ENCODE peak calls at places on chromosomes 6 and 20, in five cellular contexts. U is CD4-positive, alpha-beta memory T cell; V is cardiac muscle cell; A is H9; Q is pancreas. X is an unnamed sample.

GRCh38 chr20:59751075-59751711 is 146.9 kb downstream of the PHACTR3 start:
- DNase-seq in U (no peak), V (peak; percentile 62), A (peak; percentile 86), Q (peak; percentile 86), X (peak; percentile 32)

GRCh38 chr6:13733178-13733851 is 21.7 kb upstream of the RANBP9 start:
- DNase-seq in U (no peak), V (peak; percentile 95), A (no peak), Q (no peak), X (no peak)

GRCh38 chr6:108359901-108360882 is 65.3 kb downstream of the AFG1L start:
- DNase-seq in U (no peak), V (peak; percentile 6), A (no peak), Q (no peak), X (no peak)

GRCh38 chr20:35013421-35014411 is 58.0 kb downstream of the MYH7B start:
- DNase-seq in U (no peak), V (no peak), A (peak; percentile 14), Q (no peak), X (no peak)

GRCh38 chr20:46990017-46990810 is 95.6 kb downstream of the EYA2 start:
- DNase-seq in U (no peak), V (no peak), A (no peak), Q (no peak), X (no peak)

GRCh38 chr6:127026247-127026646 is 92.2 kb upstream of the RSPO3 start:
- DNase-seq in U (no peak), V (no peak), A (no peak), Q (no peak), X (no peak)

GRCh38 chr6:153568601-153569000 is 437.5 kb upstream of the RGS17 start:
- DNase-seq in U (no peak), V (peak; percentile 40), A (no peak), Q (no peak), X (no peak)

GRCh38 chr6:138564170-138564721 is 65.0 kb upstream of the NHSL1 start:
- DNase-seq in U (no peak), V (no peak), A (no peak), Q (no peak), X (no peak)

GRCh38 chr6:14165091-14165490 is 47.5 kb downstream of the CD83 start:
- DNase-seq in U (no peak), V (peak; percentile 83), A (no peak), Q (no peak), X (no peak)

GRCh38 chr20:25197173-25197869 is 1.8 kb downstream of the ENTPD6 start:
- DNase-seq in U (peak; percentile 33), V (no peak), A (no peak), Q (no peak), X (no peak)

GRCh38 chr6:36547646-36548400 is 544 bp upstream of the STK38 start:
- DNase-seq in U (peak; percentile 15), V (no peak), A (peak; percentile 28), Q (no peak), X (no peak)

GRCh38 chr6:152309648-152310047 is 327.5 kb downstream of the SYNE1 start:
- DNase-seq in U (peak; percentile 65), V (no peak), A (peak; percentile 34), Q (no peak), X (no peak)

GRCh38 chr6:90065173-90065572 is 170.9 kb downstream of the GJA10 start:
- DNase-seq in U (no peak), V (no peak), A (no peak), Q (no peak), X (no peak)

GRCh38 chr20:36485286-36485685 is 56.0 kb upstream of the MYL9 start:
- DNase-seq in U (no peak), V (no peak), A (no peak), Q (no peak), X (no peak)

GRCh38 chr20:1945134-1945618 is 48.7 kb downstream of the PDYN start:
- DNase-seq in U (no peak), V (peak; percentile 95), A (no peak), Q (peak; percentile 87), X (no peak)

GRCh38 chr6:52407467-52407866 is 12.7 kb upstream of the EFHC1 start:
- DNase-seq in U (no peak), V (peak; percentile 60), A (no peak), Q (no peak), X (no peak)

GRCh38 chr20:47464380-47465101 is 37.1 kb upstream of the NCOA3 start:
- DNase-seq in U (no peak), V (peak; percentile 99), A (no peak), Q (no peak), X (no peak)

GRCh38 chr20:51678041-51678697 is 90.0 kb downstream of the ATP9A start:
- DNase-seq in U (no peak), V (peak; percentile 22), A (no peak), Q (no peak), X (peak; percentile 9)

GRCh38 chr6:25630508-25631229 is 21.3 kb upstream of the SCGN start:
- DNase-seq in U (no peak), V (no peak), A (no peak), Q (no peak), X (no peak)

GRCh38 chr6:6845603-6846002 is 257.1 kb downstream of the LY86 start:
- DNase-seq in U (no peak), V (no peak), A (no peak), Q (no peak), X (no peak)

GRCh38 chr6:40349092-40349491 is 238.1 kb downstream of the LRFN2 start:
- DNase-seq in U (no peak), V (peak; percentile 59), A (peak; percentile 27), Q (no peak), X (no peak)

GRCh38 chr6:42988486-42989020 is 4.2 kb downstream of the PPP2R5D start:
- DNase-seq in U (no peak), V (peak; percentile 48), A (no peak), Q (no peak), X (no peak)

GRCh38 chr6:27542485-27542884 is 69.6 kb upstream of the ZNF184 start:
- DNase-seq in U (no peak), V (no peak), A (no peak), Q (no peak), X (no peak)

GRCh38 chr6:27547157-27548075 is 74.5 kb upstream of the ZNF184 start:
- DNase-seq in U (no peak), V (peak; percentile 67), A (peak; percentile 69), Q (no peak), X (no peak)

GRCh38 chr6:27546522-27546921 is 73.6 kb upstream of the ZNF184 start:
- DNase-seq in U (no peak), V (no peak), A (no peak), Q (no peak), X (no peak)

GRCh38 chr6:27545271-27546046 is 72.6 kb upstream of the ZNF184 start:
- DNase-seq in U (no peak), V (peak; percentile 66), A (peak; percentile 85), Q (no peak), X (no peak)

GRCh38 chr6:27544612-27545260 is 71.8 kb upstream of the ZNF184 start:
- DNase-seq in U (no peak), V (no peak), A (no peak), Q (no peak), X (no peak)
- H3K27ac ChIP-seq in U (no peak overlapping the region), V (no peak overlapping the region), A (no peak overlapping the region), Q (no peak overlapping the region), X (no peak overlapping the region)

DNA sequence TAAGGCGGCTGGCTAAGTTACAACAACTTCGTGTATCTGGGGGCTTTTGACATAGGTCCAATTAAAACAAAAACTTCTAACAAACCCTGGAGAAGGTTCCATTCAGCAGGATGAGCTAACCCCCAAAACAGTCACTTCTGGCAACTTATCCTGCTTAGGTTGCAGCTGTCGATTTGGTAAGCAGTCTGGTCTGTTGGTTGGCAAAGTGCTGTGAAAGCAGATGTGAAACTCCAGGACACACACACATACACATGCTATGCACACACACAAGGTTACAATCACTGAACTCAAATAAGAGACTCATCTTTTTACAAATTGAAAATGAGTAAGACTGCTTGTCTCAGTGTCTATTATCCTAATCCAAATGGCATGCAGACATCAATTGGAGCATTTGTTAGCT is 119.0 kb upstream of the STMND1 start:
- DNase-seq in U (no peak), V (peak; percentile 70), A (no peak), Q (no peak), X (no peak)
- H3K27ac ChIP-seq in U (no peak overlapping the region), V (no peak overlapping the region), A (no peak overlapping the region), Q (no peak overlapping the region), X (no peak overlapping the region)

DNA sequence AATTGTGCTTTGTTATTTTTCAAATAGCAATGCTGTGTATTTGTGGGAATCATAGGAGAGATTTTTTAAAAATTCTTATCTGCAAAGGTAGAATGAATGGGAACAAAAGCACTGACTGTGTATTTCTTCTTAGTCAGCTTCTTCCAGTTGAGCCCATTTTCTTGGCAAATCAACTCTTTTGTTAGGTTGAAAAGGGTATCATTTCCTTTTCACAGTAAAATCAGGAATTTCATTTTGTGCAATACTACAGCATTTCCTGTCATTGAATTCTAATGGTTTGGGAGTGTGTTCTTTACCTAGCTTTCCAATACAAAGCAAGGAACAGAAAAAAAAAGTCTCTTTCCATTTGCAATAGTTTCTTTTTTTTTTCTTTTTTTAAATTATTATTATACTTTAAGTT is 19.0 kb upstream of the EXOC2 start:
- DNase-seq in U (no peak), V (no peak), A (no peak), Q (no peak), X (no peak)
- H3K27ac ChIP-seq in U (peak overlapping the region; percentile 84), V (no peak overlapping the region), A (no peak overlapping the region), Q (no peak overlapping the region), X (no peak overlapping the region)

DNA sequence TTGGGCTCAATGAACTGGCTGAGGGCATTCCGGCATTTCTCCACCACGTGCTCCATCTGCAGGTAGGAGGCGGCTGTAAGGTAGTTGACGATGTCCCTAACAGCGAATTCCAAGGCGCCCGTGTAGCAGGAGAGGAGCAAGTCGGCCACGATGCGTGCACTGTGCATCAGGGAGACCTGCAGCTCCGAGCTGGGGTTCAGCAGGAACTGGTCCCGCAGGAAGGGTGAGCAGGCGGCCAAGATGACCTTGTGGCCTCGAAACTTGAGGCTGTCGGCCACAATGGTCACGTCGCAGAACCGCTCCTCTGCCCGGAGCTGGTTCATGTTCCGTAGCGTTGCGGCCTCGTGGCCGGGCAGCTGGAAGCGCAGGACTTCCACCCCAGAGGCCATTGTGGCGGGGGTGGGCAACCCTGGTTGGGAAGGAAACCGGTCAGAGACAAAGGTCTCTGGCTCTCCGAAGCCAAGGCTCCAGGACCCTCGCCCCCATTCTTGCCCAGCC is 920 bp downstream of the ZBTB12 start:
- DNase-seq in U (no peak), V (no peak), A (peak; percentile 58), Q (peak; percentile 86), X (no peak)
- H3K27ac ChIP-seq in U (peak overlapping the region; percentile 58), V (peak overlapping the region; percentile 78), A (no peak overlapping the region), Q (peak overlapping the region; percentile 63), X (peak overlapping the region; percentile 95)

GRCh38 chr6:2715737-2716136 is 35.0 kb downstream of the MYLK4 start:
- DNase-seq in U (no peak), V (no peak), A (no peak), Q (no peak), X (no peak)

GRCh38 chr6:2716926-2717700 is 33.6 kb downstream of the MYLK4 start:
- DNase-seq in U (no peak), V (no peak), A (no peak), Q (no peak), X (no peak)

GRCh38 chr6:2719053-2719375 is 31.7 kb downstream of the MYLK4 start:
- DNase-seq in U (no peak), V (peak; percentile 70), A (no peak), Q (no peak), X (no peak)

GRCh38 chr6:2721219-2721618 is 29.5 kb downstream of the MYLK4 start:
- DNase-seq in U (no peak), V (no peak), A (no peak), Q (no peak), X (no peak)

GRCh38 chr6:2718334-2719052 is 32.2 kb downstream of the MYLK4 start:
- DNase-seq in U (no peak), V (peak; percentile 59), A (no peak), Q (no peak), X (no peak)
- H3K27ac ChIP-seq in U (no peak overlapping the region), V (no peak overlapping the region), A (no peak overlapping the region), Q (no peak overlapping the region), X (no peak overlapping the region)